ENCODE peak calls at places on chromosomes 12 and 14, in four cellular contexts. D, O, N and A are unnamed samples.

GRCh38 chr14:58299665-58300202 is 1.4 kb downstream of the ARID4A start:
- DNase-seq in D (peak), O (no peak), N (no peak), A (no peak)

GRCh38 chr12:132489078-132489601 is 811 bp upstream of the FBRSL1 start:
- DNase-seq in D (no peak), O (peak), N (no peak), A (peak)

GRCh38 chr12:5723711-5724252 is 221.3 kb downstream of the ANO2 start:
- DNase-seq in D (no peak), O (no peak), N (no peak), A (no peak)

GRCh38 chr14:23930742-23931141 is 22.8 kb upstream of the DHRS4 start:
- DNase-seq in D (peak), O (no peak), N (no peak), A (no peak)

GRCh38 chr12:132595183-132595582 is 15.2 kb downstream of the LRCOL1 start:
- DNase-seq in D (no peak), O (no peak), N (no peak), A (no peak)

GRCh38 chr12:20305470-20305869 is 62.9 kb upstream of the PDE3A start:
- DNase-seq in D (peak), O (no peak), N (no peak), A (no peak)

GRCh38 chr14:93343797-93344196 is 3.2 kb upstream of the COX8C start:
- DNase-seq in D (no peak), O (no peak), N (no peak), A (no peak)

GRCh38 chr12:13234045-13234641 is 37.6 kb downstream of the EMP1 start:
- DNase-seq in D (peak), O (no peak), N (peak), A (no peak)

GRCh38 chr12:7602287-7602686 is 63.4 kb downstream of the APOBEC1 start:
- DNase-seq in D (no peak), O (no peak), N (no peak), A (no peak)

GRCh38 chr12:58425481-58426392 is 484.4 kb downstream of the ATP23 start:
- DNase-seq in D (peak), O (no peak), N (no peak), A (no peak)

GRCh38 chr12:54046809-54047159 is 6.9 kb upstream of the HOXC4 start:
- DNase-seq in D (no peak), O (no peak), N (no peak), A (no peak)

GRCh38 chr12:25529738-25530137 is 23.3 kb downstream of the LMNTD1 start:
- DNase-seq in D (peak), O (no peak), N (no peak), A (no peak)

GRCh38 chr12:89328483-89329030 is 23.7 kb downstream of the DUSP6 start:
- DNase-seq in D (no peak), O (no peak), N (no peak), A (no peak)